ENCODE peak calls at places on chromosomes 3 and 15, in nine cellular contexts. K is fibroblast of lung, Q is Peyer's patch, W is HAP-1, J is aorta, E is SJSA1, A is adipocyte, T is ovary, N is sigmoid colon. Y is an unnamed sample. For H3K27me3 and H3K36me3, the result is how much of the 10 kb centered on the place peaks cover.

GRCh38 chr15:22949074-22949547 is 31.1 kb downstream of the CYFIP1 start:
- DNase-seq in K (peak), Q (no peak), W (peak), J (peak), E (no peak), A (peak), T (peak), N (peak), Y (peak)

GRCh38 chr3:76566211-76566534 is 473.7 kb upstream of the ROBO2 start:
- DNase-seq in K (no peak), Q (no peak), W (no peak), J (no peak), E (no peak), A (no peak), T (no peak), N (no peak), Y (no peak)

GRCh38 chr3:39548282-39548681 is 80.8 kb downstream of the MOBP start:
- DNase-seq in K (no peak), Q (no peak), W (no peak), J (no peak), E (no peak), A (peak), T (no peak), N (no peak), Y (no peak)

GRCh38 chr3:63364495-63364894 is 86.4 kb downstream of the SYNPR start:
- DNase-seq in K (peak), Q (no peak), W (no peak), J (no peak), E (no peak), A (peak), T (no peak), N (no peak), Y (no peak)

GRCh38 chr3:182028081-182028480 is 316.4 kb downstream of the SOX2 start:
- DNase-seq in K (no peak), Q (no peak), W (no peak), J (no peak), E (no peak), A (no peak), T (no peak), N (no peak), Y (no peak)

GRCh38 chr3:107740992-107741896 is 218.5 kb downstream of the BBX start:
- DNase-seq in K (peak), Q (no peak), W (no peak), J (no peak), E (no peak), A (peak), T (no peak), N (no peak), Y (no peak)

GRCh38 chr15:78695849-78696248 is 54.8 kb upstream of the CHRNB4 start:
- DNase-seq in K (no peak), Q (no peak), W (peak), J (no peak), E (no peak), A (no peak), T (no peak), N (no peak), Y (no peak)

GRCh38 chr3:30231277-30232141 is 374.9 kb upstream of the TGFBR2 start:
- DNase-seq in K (peak), Q (no peak), W (peak), J (no peak), E (no peak), A (peak), T (no peak), N (no peak), Y (no peak)

GRCh38 chr15:95362306-95362705 is 968.2 kb upstream of the NR2F2 start:
- DNase-seq in K (no peak), Q (no peak), W (no peak), J (no peak), E (no peak), A (no peak), T (no peak), N (no peak), Y (no peak)

GRCh38 chr15:38050529-38050928 is 116.1 kb downstream of the TMCO5A start:
- DNase-seq in K (peak), Q (no peak), W (no peak), J (no peak), E (no peak), A (peak), T (no peak), N (no peak), Y (no peak)

GRCh38 chr15:76337739-76338554 is 1.4 kb downstream of the ISL2 start:
- DNase-seq in K (no peak), Q (no peak), W (peak), J (no peak), E (no peak), A (no peak), T (no peak), N (no peak), Y (no peak)

DNA sequence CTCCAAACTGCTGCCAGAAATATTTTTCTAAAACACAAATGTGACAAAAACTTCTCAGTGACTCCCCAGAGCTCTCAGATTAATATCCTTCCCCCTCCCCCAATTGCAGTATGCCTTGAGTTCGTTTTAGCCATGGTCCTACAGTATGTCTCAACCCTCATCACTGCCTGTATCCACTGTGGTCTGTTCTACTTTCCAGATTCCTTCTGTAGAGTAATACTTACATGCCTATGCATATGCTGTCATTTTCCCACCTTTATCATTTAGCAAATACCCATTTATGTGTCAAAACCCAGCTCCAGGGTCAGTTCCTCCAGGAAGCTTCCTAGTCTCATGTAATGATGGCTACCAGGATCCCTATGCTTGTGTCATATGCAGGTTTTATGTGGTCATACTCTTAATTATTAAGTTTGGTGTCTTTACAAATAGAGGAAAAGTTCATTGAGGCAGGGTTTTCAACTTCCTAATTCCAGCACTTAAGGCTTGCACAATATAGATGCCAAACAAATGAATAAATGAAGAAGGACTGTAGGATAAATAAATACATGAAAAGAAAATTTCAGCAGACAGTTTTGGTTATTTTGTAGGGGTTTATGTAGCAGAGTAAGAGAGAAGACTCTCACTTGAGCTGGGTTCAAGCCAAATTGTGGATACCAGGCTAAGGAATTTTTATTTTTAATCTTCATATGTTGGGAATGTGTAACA is 170.8 kb downstream of the ALCAM start:
- DNase-seq in K (peak), Q (no peak), W (no peak), J (no peak), E (no peak), A (peak), T (no peak), N (no peak), Y (no peak)
- H3K27me3 ChIP-seq in K (under half), Q (under half), W (under half), J (under half), E (under half), A (under half), T (under half), N (under half), Y (under half)

DNA sequence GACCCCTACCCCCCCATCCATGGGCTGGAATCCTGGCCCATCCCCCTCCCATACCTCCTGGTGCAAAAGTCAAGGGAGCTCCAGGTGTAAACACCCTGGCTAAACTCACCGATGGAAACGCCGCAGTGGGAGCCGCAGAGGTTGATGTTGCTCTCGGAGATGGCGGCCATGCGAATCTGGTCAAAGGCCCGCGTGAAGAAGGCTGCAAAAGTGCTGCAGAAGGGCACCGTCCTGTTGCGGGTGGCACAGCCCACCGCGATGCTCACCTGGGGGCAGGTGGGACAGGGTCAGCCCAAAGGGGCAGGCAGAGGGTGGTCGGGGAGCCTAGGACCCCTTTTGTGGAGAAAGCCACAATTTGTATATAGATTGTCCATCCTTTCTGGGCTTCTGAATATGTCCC is 26.7 kb downstream of the TKT start:
- DNase-seq in K (no peak), Q (no peak), W (no peak), J (no peak), E (no peak), A (no peak), T (no peak), N (no peak), Y (no peak)
- H3K36me3 ChIP-seq in K (half or more), Q (half or more), W (half or more), J (under half), E (half or more), A (half or more), T (under half), N (half or more), Y (half or more)

DNA sequence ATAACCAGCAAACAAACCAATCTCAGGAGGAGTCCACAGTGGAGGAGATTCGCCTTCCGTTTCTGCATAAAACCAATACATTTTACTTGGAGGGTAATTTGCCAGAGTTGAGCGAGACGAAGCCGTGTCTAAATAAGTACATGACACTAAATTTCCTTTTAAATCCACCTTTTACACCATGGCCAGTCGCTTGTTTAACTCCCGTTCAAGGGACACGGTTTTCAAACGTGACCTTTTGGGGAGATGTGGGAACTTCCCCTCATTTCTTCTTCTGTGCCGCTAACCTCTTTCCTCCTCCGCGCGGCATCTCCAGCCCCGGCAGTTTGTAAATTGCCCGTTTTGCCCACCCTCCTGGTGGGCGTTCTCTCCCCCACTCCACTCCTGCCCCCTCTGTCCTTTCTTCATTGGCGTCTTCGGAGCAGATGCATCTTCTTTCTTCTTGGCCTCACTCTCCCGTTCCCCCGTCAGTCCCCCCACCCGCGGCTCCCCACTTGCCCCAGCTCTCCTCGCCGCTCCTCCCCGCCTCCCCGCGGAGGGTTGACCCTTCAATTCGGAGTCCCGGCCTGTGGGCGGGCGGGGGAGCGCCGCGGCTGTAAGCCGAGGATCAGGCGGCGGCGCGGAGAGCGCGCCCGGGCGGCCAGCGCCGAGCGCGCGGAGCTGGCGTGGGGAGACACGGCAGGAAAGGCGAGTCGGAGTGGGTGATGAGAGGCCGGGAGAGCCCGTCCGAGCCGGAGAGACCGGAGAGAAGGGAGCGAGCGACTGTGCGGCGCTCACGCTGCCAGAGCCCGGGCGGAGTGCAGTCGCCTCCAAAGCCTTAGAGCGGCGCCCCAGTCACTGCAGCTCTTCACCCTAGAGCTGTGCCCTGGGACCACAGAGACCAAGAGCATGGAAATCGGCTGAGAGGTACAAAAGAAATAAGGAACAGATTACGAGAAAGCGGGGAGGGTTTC is at the start of gene NLGN1:
- DNase-seq in K (peak), Q (peak), W (peak), J (peak), E (no peak), A (peak), T (peak), N (peak), Y (no peak)
- H3K4me3 ChIP-seq in K (peak), Q (peak), W (peak), J (peak), E (peak), A (peak), T (peak), N (peak), Y (peak)

DNA sequence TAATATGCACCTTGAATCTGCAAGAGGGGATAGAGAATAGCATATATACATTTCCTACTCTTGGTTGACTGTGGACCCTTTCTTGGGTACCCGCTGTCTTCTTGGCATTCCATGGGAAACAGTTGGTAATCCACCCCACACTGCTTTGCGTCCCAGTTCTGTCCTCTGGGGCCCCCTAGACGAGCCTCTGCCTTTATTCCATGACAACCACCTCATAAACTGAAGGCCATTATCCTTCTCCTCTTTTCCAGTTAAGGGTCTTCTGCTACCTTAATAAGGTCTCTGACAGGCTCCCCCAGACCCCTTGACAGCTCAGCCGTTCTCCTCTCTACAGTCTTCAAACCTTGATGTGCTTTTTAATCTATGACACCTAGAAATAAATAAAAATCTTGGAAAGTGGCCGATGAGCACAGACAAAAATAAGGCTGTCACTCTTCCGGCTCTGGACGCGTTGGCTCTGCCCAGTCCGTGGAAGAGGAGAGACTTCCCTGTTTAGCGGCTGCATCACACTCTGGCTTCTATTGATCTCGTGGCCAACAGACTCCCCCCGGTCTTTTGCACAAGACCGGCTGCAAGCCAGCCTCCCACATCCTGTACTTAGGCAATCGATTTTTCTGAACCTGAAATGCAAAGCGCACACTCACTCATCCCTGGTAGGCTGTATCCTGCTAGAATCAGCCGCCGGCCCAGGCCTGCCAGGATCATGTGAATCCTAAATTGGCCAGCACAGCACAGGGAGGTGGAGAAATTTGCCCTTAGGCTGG is 251.0 kb upstream of the TLE3 start:
- DNase-seq in K (peak), Q (peak), W (no peak), J (peak), E (no peak), A (no peak), T (no peak), N (peak), Y (no peak)
- H3K27me3 ChIP-seq in K (under half), Q (under half), W (under half), J (under half), E (under half), A (under half), T (under half), N (under half), Y (under half)